ENCODE peak calls at places on chromosomes 3 and 15, in seven cellular contexts. N is GM10248; X is GM13977; Z is CD8-positive, alpha-beta T cell; P is right atrium auricular region; D is brain microvascular endothelial cell; W is fibroblast of pulmonary artery. S is an unnamed sample.

GRCh38 chr15:75061272-75061671 is 37.9 kb downstream of the PPCDC start:
- DNase-seq in N (peak), X (peak), Z (no peak), P (peak), D (peak), W (no peak), S (no peak)

GRCh38 chr3:120496278-120496975 is 45.6 kb upstream of the FSTL1 start:
- DNase-seq in N (no peak), X (no peak), Z (no peak), P (no peak), D (peak), W (peak), S (peak)

GRCh38 chr3:14130230-14130629 is 5.4 kb downstream of the TMEM43 start:
- DNase-seq in N (no peak), X (no peak), Z (no peak), P (no peak), D (no peak), W (no peak), S (no peak)

GRCh38 chr3:23275814-23276213 is 72.7 kb downstream of the UBE2E2 start:
- DNase-seq in N (no peak), X (no peak), Z (no peak), P (no peak), D (no peak), W (no peak), S (no peak)

GRCh38 chr3:195180490-195181106 is 90.4 kb downstream of the XXYLT1 start:
- DNase-seq in N (no peak), X (no peak), Z (no peak), P (no peak), D (no peak), W (no peak), S (no peak)

GRCh38 chr15:77714555-77714954 is 81.8 kb upstream of the LINGO1 start:
- DNase-seq in N (no peak), X (no peak), Z (no peak), P (no peak), D (no peak), W (no peak), S (no peak)

GRCh38 chr15:29669823-29670222 is 152.4 kb downstream of the TJP1 start:
- DNase-seq in N (no peak), X (no peak), Z (no peak), P (no peak), D (peak), W (peak), S (no peak)

GRCh38 chr3:170142373-170142772 is 39.2 kb downstream of the PHC3 start:
- DNase-seq in N (no peak), X (no peak), Z (no peak), P (no peak), D (no peak), W (no peak), S (no peak)

GRCh38 chr3:192929755-192930491 is 12.3 kb upstream of the MB21D2 start:
- DNase-seq in N (no peak), X (no peak), Z (no peak), P (no peak), D (peak), W (peak), S (no peak)

GRCh38 chr15:58528197-58528870 is 96.5 kb downstream of the LIPC start:
- DNase-seq in N (no peak), X (no peak), Z (no peak), P (no peak), D (peak), W (peak), S (peak)

GRCh38 chr3:166362698-166363097 is 525.5 kb upstream of the BCHE start:
- DNase-seq in N (no peak), X (no peak), Z (no peak), P (no peak), D (no peak), W (no peak), S (no peak)

GRCh38 chr15:89839424-89839823 is 24.8 kb upstream of the ANPEP start:
- DNase-seq in N (no peak), X (no peak), Z (no peak), P (no peak), D (no peak), W (no peak), S (no peak)

GRCh38 chr3:197793246-197793645 is 2.2 kb downstream of the LRCH3 start:
- DNase-seq in N (peak), X (peak), Z (no peak), P (no peak), D (no peak), W (peak), S (no peak)

GRCh38 chr3:133384331-133385027 is 15.4 kb upstream of the BFSP2 start:
- DNase-seq in N (peak), X (peak), Z (no peak), P (peak), D (peak), W (peak), S (peak)

GRCh38 chr3:46676601-46677071 is 16.8 kb downstream of the ALS2CL start:
- DNase-seq in N (no peak), X (no peak), Z (no peak), P (no peak), D (no peak), W (no peak), S (no peak)

GRCh38 chr3:32325957-32326356 is 65.7 kb upstream of the CMTM7 start:
- DNase-seq in N (no peak), X (no peak), Z (no peak), P (no peak), D (no peak), W (no peak), S (no peak)

GRCh38 chr3:100754563-100755334 is 45.5 kb downstream of the TFG start:
- DNase-seq in N (no peak), X (no peak), Z (no peak), P (no peak), D (no peak), W (no peak), S (no peak)

GRCh38 chr3:10376353-10376752 is 55.4 kb upstream of the SEC13 start:
- DNase-seq in N (no peak), X (no peak), Z (no peak), P (no peak), D (no peak), W (no peak), S (no peak)

GRCh38 chr3:106114220-106114619 is 245.4 kb upstream of the CBLB start:
- DNase-seq in N (no peak), X (no peak), Z (no peak), P (no peak), D (peak), W (peak), S (no peak)

GRCh38 chr3:8851703-8852102 is 82.3 kb upstream of the OXTR start:
- DNase-seq in N (no peak), X (no peak), Z (no peak), P (no peak), D (peak), W (peak), S (peak)

GRCh38 chr15:67967871-67968423 is 86.2 kb upstream of the PIAS1 start:
- DNase-seq in N (peak), X (peak), Z (no peak), P (peak), D (peak), W (peak), S (peak)

GRCh38 chr3:147419062-147419701 is 10.0 kb downstream of the ZIC1 start:
- DNase-seq in N (no peak), X (peak), Z (no peak), P (no peak), D (peak), W (peak), S (no peak)

GRCh38 chr3:184241447-184242296 is 7.1 kb downstream of the ALG3 start:
- DNase-seq in N (peak), X (peak), Z (no peak), P (no peak), D (no peak), W (peak), S (no peak)

GRCh38 chr3:167228135-167228534 is 152.0 kb downstream of the ZBBX start:
- DNase-seq in N (no peak), X (no peak), Z (no peak), P (no peak), D (no peak), W (peak), S (no peak)

GRCh38 chr3:115217678-115218451 is 70.8 kb upstream of the ZBTB20 start:
- DNase-seq in N (peak), X (peak), Z (peak), P (no peak), D (peak), W (peak), S (peak)

GRCh38 chr15:31326729-31327673 is at the start of gene KLF13:
- DNase-seq in N (no peak), X (no peak), Z (peak), P (no peak), D (peak), W (peak), S (peak)

GRCh38 chr3:97265237-97266005 is 451.0 kb downstream of the EPHA6 start:
- DNase-seq in N (no peak), X (no peak), Z (no peak), P (no peak), D (no peak), W (no peak), S (no peak)

GRCh38 chr15:62165029-62165792 is at the start of gene C2CD4B:
- DNase-seq in N (peak), X (no peak), Z (no peak), P (peak), D (no peak), W (peak), S (no peak)

GRCh38 chr3:150407818-150408231 is 273 bp upstream of the TSC22D2 start:
- DNase-seq in N (no peak), X (no peak), Z (peak), P (no peak), D (peak), W (no peak), S (no peak)

GRCh38 chr15:93047621-93048425 is 41.2 kb downstream of the RGMA start:
- DNase-seq in N (no peak), X (no peak), Z (peak), P (no peak), D (no peak), W (no peak), S (no peak)

DNA sequence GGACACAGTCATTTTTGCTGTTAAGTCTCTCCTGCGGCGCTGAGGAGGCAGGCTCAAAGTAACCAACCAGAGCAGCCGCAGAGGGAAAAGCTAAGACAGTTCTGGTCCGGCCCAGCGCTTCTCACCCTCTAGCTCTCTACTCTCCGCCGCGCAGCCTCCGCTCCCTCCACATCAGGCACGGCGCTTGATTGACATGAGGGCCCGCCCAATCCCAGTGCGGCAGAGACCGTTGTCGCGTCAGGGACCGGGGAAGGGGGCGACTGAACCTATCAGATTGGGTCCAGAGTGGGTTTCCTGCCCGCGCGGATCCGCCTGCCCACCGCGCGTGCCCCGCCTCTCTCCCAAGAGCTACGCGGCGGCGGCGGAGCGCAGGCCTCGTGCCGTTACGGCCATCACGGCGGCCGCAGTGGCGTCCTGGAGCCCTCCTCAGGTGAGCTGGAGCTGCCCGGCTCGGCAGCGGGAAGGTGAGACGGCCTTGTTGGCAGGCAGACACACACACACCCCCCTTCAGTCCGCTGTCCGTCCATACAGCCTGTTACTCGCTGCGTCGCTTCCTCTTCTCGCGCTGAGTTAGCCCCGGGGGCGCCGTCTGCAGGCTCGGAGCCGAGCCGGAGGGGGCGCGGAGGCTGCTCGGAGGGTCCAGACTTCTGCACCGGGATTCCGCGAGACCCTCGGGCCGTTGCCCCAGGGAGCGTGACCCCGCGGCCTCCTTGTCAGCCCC is at the start of gene NCK1:
- DNase-seq in N (peak), X (peak), Z (peak), P (peak), D (peak), W (peak), S (peak)
- TF ChIP-seq CTCF in N (peak), X (peak), Z (no peak), P (no peak), D (no peak), W (peak), S (no peak)

GRCh38 chr3:149247929-149248691 is 26.5 kb upstream of the CP start:
- DNase-seq in N (no peak), X (peak), Z (no peak), P (no peak), D (peak), W (peak), S (no peak)
- TF ChIP-seq CTCF in N (no peak), X (no peak), Z (no peak), P (no peak), D (no peak), W (no peak), S (no peak)

GRCh38 chr3:37129871-37130270 is 44.5 kb downstream of the LRRFIP2 start:
- DNase-seq in N (no peak), X (no peak), Z (no peak), P (no peak), D (no peak), W (no peak), S (no peak)
- TF ChIP-seq CTCF in N (no peak), X (no peak), Z (no peak), P (no peak), D (no peak), W (no peak), S (no peak)

GRCh38 chr3:190718097-190718496 is 144.4 kb downstream of the GMNC start:
- DNase-seq in N (no peak), X (no peak), Z (no peak), P (no peak), D (no peak), W (no peak), S (no peak)
- TF ChIP-seq CTCF in N (no peak), X (no peak), Z (no peak), P (no peak), D (no peak), W (no peak), S (no peak)

DNA sequence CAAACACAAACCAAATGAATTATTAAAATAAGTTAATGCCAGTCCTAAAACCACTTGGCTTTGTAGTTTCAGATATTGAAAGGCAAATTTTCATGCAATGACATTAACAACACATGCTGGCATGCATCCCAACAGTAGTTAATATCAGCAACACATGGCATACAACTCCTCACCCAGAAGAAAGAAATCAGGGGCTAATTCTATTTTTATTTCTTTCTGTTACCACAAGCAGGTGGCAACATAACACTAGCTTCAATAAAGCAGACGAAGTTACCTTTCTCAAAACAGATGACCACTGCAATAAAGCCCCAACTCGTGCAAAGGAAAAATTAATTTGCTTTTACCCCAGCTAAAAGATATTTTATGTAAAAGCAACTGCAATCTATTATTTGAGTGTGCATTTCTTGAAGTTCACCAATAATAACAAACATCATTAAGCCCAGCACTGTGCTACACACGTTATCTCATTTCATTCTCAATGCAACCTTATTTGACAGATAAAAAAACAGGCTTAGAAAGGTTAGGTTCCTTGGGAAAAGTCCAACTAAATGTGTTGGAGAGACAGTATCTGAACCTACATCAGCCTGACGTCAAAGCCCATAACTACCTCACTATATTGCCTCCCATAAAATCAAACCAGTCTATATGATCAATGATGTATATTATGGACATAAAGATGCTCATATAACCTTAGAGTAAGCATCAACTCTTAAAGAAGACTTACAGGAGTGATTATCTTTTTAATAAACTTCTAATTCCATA is 2.8 kb downstream of the TOP2B start:
- DNase-seq in N (no peak), X (no peak), Z (no peak), P (no peak), D (no peak), W (no peak), S (no peak)
- TF ChIP-seq CTCF in N (peak), X (peak), Z (no peak), P (peak), D (no peak), W (no peak), S (no peak)

S was measured in AG09319.